ENCODE peak calls at places on chromosomes 16 and 17, in six cellular contexts. One of them, this sample, is unnamed.

GRCh38 chr17:50060951-50061712 is 5.2 kb downstream of the ITGA3 start:
- DNase-seq in HFFc6: peak
- DNase-seq in GM18507: no peak
- DNase-seq in heart right ventricle: peak
- DNase-seq in NCI-H1930: no peak
- DNase-seq in mesothelial cell of epicardium: no peak
- DNase-seq in this sample: no peak

GRCh38 chr16:30651124-30652004 is 604 bp downstream of the PRR14 start:
- DNase-seq in HFFc6: peak
- DNase-seq in GM18507: peak
- DNase-seq in heart right ventricle: peak
- DNase-seq in NCI-H1930: peak
- DNase-seq in mesothelial cell of epicardium: no peak
- DNase-seq in this sample: peak

GRCh38 chr16:3088450-3088849 is 10.6 kb downstream of the ZSCAN10 start:
- DNase-seq in HFFc6: no peak
- DNase-seq in GM18507: no peak
- DNase-seq in heart right ventricle: no peak
- DNase-seq in NCI-H1930: no peak
- DNase-seq in mesothelial cell of epicardium: no peak
- DNase-seq in this sample: no peak

GRCh38 chr16:13426279-13426678 is 493.7 kb upstream of the ERCC4 start:
- DNase-seq in HFFc6: no peak
- DNase-seq in GM18507: no peak
- DNase-seq in heart right ventricle: no peak
- DNase-seq in NCI-H1930: no peak
- DNase-seq in mesothelial cell of epicardium: no peak
- DNase-seq in this sample: no peak

GRCh38 chr16:70252355-70252988 is 732 bp upstream of the EXOSC6 start:
- DNase-seq in HFFc6: no peak
- DNase-seq in GM18507: no peak
- DNase-seq in heart right ventricle: no peak
- DNase-seq in NCI-H1930: peak
- DNase-seq in mesothelial cell of epicardium: no peak
- DNase-seq in this sample: no peak

GRCh38 chr16:58027341-58028167 is 2.0 kb downstream of the MMP15 start:
- DNase-seq in HFFc6: no peak
- DNase-seq in GM18507: no peak
- DNase-seq in heart right ventricle: peak
- DNase-seq in NCI-H1930: no peak
- DNase-seq in mesothelial cell of epicardium: no peak
- DNase-seq in this sample: no peak

GRCh38 chr16:30902070-30902972 is 5.9 kb downstream of the CTF1 start:
- DNase-seq in HFFc6: peak
- DNase-seq in GM18507: peak
- DNase-seq in heart right ventricle: peak
- DNase-seq in NCI-H1930: peak
- DNase-seq in mesothelial cell of epicardium: peak
- DNase-seq in this sample: peak

GRCh38 chr17:73533801-73534574 is 110.3 kb downstream of the SDK2 start:
- DNase-seq in HFFc6: no peak
- DNase-seq in GM18507: no peak
- DNase-seq in heart right ventricle: no peak
- DNase-seq in NCI-H1930: no peak
- DNase-seq in mesothelial cell of epicardium: no peak
- DNase-seq in this sample: no peak

GRCh38 chr17:55283256-55283965 is 18.7 kb downstream of the HLF start:
- DNase-seq in HFFc6: no peak
- DNase-seq in GM18507: no peak
- DNase-seq in heart right ventricle: no peak
- DNase-seq in NCI-H1930: no peak
- DNase-seq in mesothelial cell of epicardium: no peak
- DNase-seq in this sample: no peak

GRCh38 chr17:44546711-44547606 is 10.3 kb upstream of the FZD2 start:
- DNase-seq in HFFc6: peak
- DNase-seq in GM18507: no peak
- DNase-seq in heart right ventricle: no peak
- DNase-seq in NCI-H1930: no peak
- DNase-seq in mesothelial cell of epicardium: no peak
- DNase-seq in this sample: no peak

GRCh38 chr16:57991551-57992059 is 8.9 kb downstream of the ZNF319 start:
- DNase-seq in HFFc6: no peak
- DNase-seq in GM18507: no peak
- DNase-seq in heart right ventricle: no peak
- DNase-seq in NCI-H1930: no peak
- DNase-seq in mesothelial cell of epicardium: no peak
- DNase-seq in this sample: no peak

GRCh38 chr16:85913688-85914422 is 14.9 kb downstream of the IRF8 start:
- DNase-seq in HFFc6: no peak
- DNase-seq in GM18507: no peak
- DNase-seq in heart right ventricle: no peak
- DNase-seq in NCI-H1930: no peak
- DNase-seq in mesothelial cell of epicardium: no peak
- DNase-seq in this sample: no peak

GRCh38 chr17:57045868-57046671 is 39.0 kb upstream of the AKAP1 start:
- DNase-seq in HFFc6: no peak
- DNase-seq in GM18507: peak
- DNase-seq in heart right ventricle: no peak
- DNase-seq in NCI-H1930: no peak
- DNase-seq in mesothelial cell of epicardium: no peak
- DNase-seq in this sample: no peak

GRCh38 chr17:5592382-5592781 is 8.1 kb upstream of the NLRP1 start:
- DNase-seq in HFFc6: peak
- DNase-seq in GM18507: no peak
- DNase-seq in heart right ventricle: no peak
- DNase-seq in NCI-H1930: peak
- DNase-seq in mesothelial cell of epicardium: no peak
- DNase-seq in this sample: no peak

GRCh38 chr17:3626831-3627565 is 9.1 kb downstream of the SHPK start:
- DNase-seq in HFFc6: no peak
- DNase-seq in GM18507: no peak
- DNase-seq in heart right ventricle: no peak
- DNase-seq in NCI-H1930: no peak
- DNase-seq in mesothelial cell of epicardium: no peak
- DNase-seq in this sample: no peak

GRCh38 chr17:57645950-57646686 is 99.0 kb downstream of the CCDC182 start:
- DNase-seq in HFFc6: peak
- DNase-seq in GM18507: no peak
- DNase-seq in heart right ventricle: no peak
- DNase-seq in NCI-H1930: no peak
- DNase-seq in mesothelial cell of epicardium: no peak
- DNase-seq in this sample: no peak

GRCh38 chr16:14672403-14672971 is 21.6 kb downstream of the PLA2G10 start:
- DNase-seq in HFFc6: no peak
- DNase-seq in GM18507: peak
- DNase-seq in heart right ventricle: no peak
- DNase-seq in NCI-H1930: no peak
- DNase-seq in mesothelial cell of epicardium: no peak
- DNase-seq in this sample: no peak

GRCh38 chr17:60079401-60079861 is 710 bp upstream of the HEATR6 start:
- DNase-seq in HFFc6: peak
- DNase-seq in GM18507: no peak
- DNase-seq in heart right ventricle: no peak
- DNase-seq in NCI-H1930: no peak
- DNase-seq in mesothelial cell of epicardium: no peak
- DNase-seq in this sample: no peak

GRCh38 chr17:2138768-2139167 is 83.9 kb downstream of the HIC1 start:
- DNase-seq in HFFc6: peak
- DNase-seq in GM18507: no peak
- DNase-seq in heart right ventricle: peak
- DNase-seq in NCI-H1930: no peak
- DNase-seq in mesothelial cell of epicardium: peak
- DNase-seq in this sample: no peak

GRCh38 chr17:81518113-81518784 is 5.7 kb upstream of the ACTG1 start:
- DNase-seq in HFFc6: no peak
- DNase-seq in GM18507: no peak
- DNase-seq in heart right ventricle: no peak
- DNase-seq in NCI-H1930: no peak
- DNase-seq in mesothelial cell of epicardium: peak
- DNase-seq in this sample: no peak

GRCh38 chr17:18381158-18381952 is 3.8 kb downstream of the EVPLL start:
- DNase-seq in HFFc6: no peak
- DNase-seq in GM18507: no peak
- DNase-seq in heart right ventricle: no peak
- DNase-seq in NCI-H1930: no peak
- DNase-seq in mesothelial cell of epicardium: no peak
- DNase-seq in this sample: no peak

GRCh38 chr16:86616906-86617305 is 38.6 kb downstream of the FOXL1 start:
- DNase-seq in HFFc6: no peak
- DNase-seq in GM18507: no peak
- DNase-seq in heart right ventricle: no peak
- DNase-seq in NCI-H1930: no peak
- DNase-seq in mesothelial cell of epicardium: no peak
- DNase-seq in this sample: no peak

GRCh38 chr17:80441133-80441578 is 26.2 kb downstream of the ENDOV start:
- DNase-seq in HFFc6: no peak
- DNase-seq in GM18507: peak
- DNase-seq in heart right ventricle: peak
- DNase-seq in NCI-H1930: no peak
- DNase-seq in mesothelial cell of epicardium: peak
- DNase-seq in this sample: no peak

GRCh38 chr17:75652934-75653549 is 13.9 kb downstream of the RECQL5 start:
- DNase-seq in HFFc6: no peak
- DNase-seq in GM18507: no peak
- DNase-seq in heart right ventricle: no peak
- DNase-seq in NCI-H1930: peak
- DNase-seq in mesothelial cell of epicardium: no peak
- DNase-seq in this sample: no peak

GRCh38 chr16:19524866-19525723 is 1.4 kb downstream of the CCP110 start:
- DNase-seq in HFFc6: no peak
- DNase-seq in GM18507: no peak
- DNase-seq in heart right ventricle: no peak
- DNase-seq in NCI-H1930: no peak
- DNase-seq in mesothelial cell of epicardium: no peak
- DNase-seq in this sample: no peak

This sample was measured in head of caudate nucleus.